ENCODE peak calls at places on chromosomes 6 and 20, in four cellular contexts. J is A549, H is lung, R is choroid plexus epithelial cell. V is an unnamed sample.

GRCh38 chr6:69768664-69769063 is 28.1 kb downstream of the LMBRD1 start:
- DNase-seq in H (no peak), R (peak; percentile 27), J (no peak), V (no peak)

GRCh38 chr20:49851234-49851755 is 38.7 kb downstream of the SLC9A8 start:
- DNase-seq in J (no peak), H (no peak), R (no peak), V (no peak)

GRCh38 chr6:163580311-163581030 is 166.0 kb downstream of the QKI start:
- DNase-seq in J (no peak), H (no peak), R (no peak), V (no peak)

GRCh38 chr20:62114894-62115293 is 7.4 kb upstream of the LSM14B start:
- DNase-seq in J (no peak), H (no peak), R (no peak), V (no peak)

GRCh38 chr20:37501940-37502339 is 19.1 kb upstream of the NNAT start:
- DNase-seq in R (no peak), H (no peak), J (peak; percentile 29), V (no peak)

GRCh38 chr6:165298426-165298825 is 11.0 kb downstream of the C6orf118 start:
- DNase-seq in R (no peak), H (no peak), J (no peak), V (no peak)

GRCh38 chr6:166365221-166365620 is 17.5 kb downstream of the MPC1 start:
- DNase-seq in R (peak; percentile 26), H (no peak), J (no peak), V (no peak)

GRCh38 chr20:3563548-3564177 is 92.8 kb downstream of the ATRN start:
- DNase-seq in J (peak; percentile 70), R (peak; percentile 79), H (no peak), V (no peak)

GRCh38 chr6:100633096-100633766 is 168.5 kb upstream of the SIM1 start:
- DNase-seq in H (no peak), R (peak; percentile 92), J (peak; percentile 84), V (no peak)

GRCh38 chr6:159061146-159061545 is 16.4 kb upstream of the TAGAP start:
- DNase-seq in R (no peak), J (no peak), H (no peak), V (no peak)

GRCh38 chr6:86508230-86508629 is 429.1 kb upstream of the HTR1E start:
- DNase-seq in J (no peak), H (no peak), R (no peak), V (no peak)

GRCh38 chr6:43455034-43455747 is at the start of gene DLK2:
- DNase-seq in J (no peak), H (no peak), R (no peak), V (no peak)

GRCh38 chr6:14066782-14067406 is 50.7 kb upstream of the CD83 start:
- DNase-seq in J (peak; percentile 65), H (no peak), R (peak; percentile 87), V (no peak)

GRCh38 chr6:148109732-148110131 is 232.9 kb upstream of the SASH1 start:
- DNase-seq in R (peak; percentile 5), J (no peak), H (peak; percentile 82), V (no peak)

GRCh38 chr6:96948631-96949030 is 24.1 kb downstream of the KLHL32 start:
- DNase-seq in R (no peak), H (no peak), J (no peak), V (no peak)

GRCh38 chr6:36809933-36810844 is 29.1 kb downstream of the CPNE5 start:
- DNase-seq in H (no peak), J (no peak), R (no peak), V (no peak)

GRCh38 chr20:9409981-9410380 is 104.4 kb upstream of the LAMP5 start:
- DNase-seq in J (no peak), H (no peak), R (peak; percentile 90), V (no peak)

GRCh38 chr6:30544666-30545272 is 11.5 kb downstream of the GNL1 start:
- DNase-seq in R (peak; percentile 85), J (peak; percentile 50), H (no peak), V (no peak)

GRCh38 chr6:159400806-159401205 is 231.6 kb downstream of the FNDC1 start:
- DNase-seq in J (no peak), R (no peak), H (no peak), V (no peak)

GRCh38 chr20:44471481-44471882 is 4.2 kb upstream of the TTPAL start:
- DNase-seq in R (peak; percentile 78), H (no peak), J (peak; percentile 35), V (no peak)
- TF ChIP-seq CTCF in R (peak; percentile 73), H (no peak), J (peak; percentile 59), V (peak; percentile 48)

GRCh38 chr6:894274-894673 is 201.3 kb upstream of the EXOC2 start:
- DNase-seq in J (no peak), H (no peak), R (no peak), V (no peak)
- TF ChIP-seq CTCF in J (no peak), H (no peak), R (peak; percentile 48), V (no peak)

DNA sequence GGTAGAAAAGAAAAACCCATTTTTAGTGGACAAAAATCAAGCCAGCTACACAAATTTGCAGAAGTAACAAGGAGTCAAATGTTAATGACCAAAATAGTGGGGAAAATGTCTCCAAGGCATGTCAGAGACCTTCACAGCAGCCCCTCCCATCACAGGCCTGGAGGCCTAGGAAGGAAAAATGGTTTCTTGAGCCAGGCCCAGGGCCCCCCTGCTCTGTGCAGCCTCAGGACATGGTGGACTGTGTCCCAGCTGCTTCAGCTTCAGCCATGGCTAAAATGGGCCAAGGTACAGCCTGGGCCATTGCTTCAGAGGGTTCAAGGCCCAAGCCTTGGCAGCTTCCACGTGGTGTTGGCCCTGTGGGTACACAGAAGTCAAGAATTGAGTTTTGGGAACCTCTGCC is 82.5 kb upstream of the CLVS2 start:
- DNase-seq in R (no peak), H (no peak), J (no peak), V (no peak)
- TF ChIP-seq CTCF in R (no peak), H (no peak), J (no peak), V (no peak)

GRCh38 chr6:16999486-17000436 is 102.1 kb upstream of the STMND1 start:
- DNase-seq in H (no peak), R (peak; percentile 57), J (peak; percentile 10), V (no peak)

GRCh38 chr6:17002123-17002522 is 99.7 kb upstream of the STMND1 start:
- DNase-seq in R (peak; percentile 20), H (no peak), J (no peak), V (no peak)

GRCh38 chr6:17004269-17004668 is 97.6 kb upstream of the STMND1 start:
- DNase-seq in R (no peak), H (no peak), J (no peak), V (no peak)

GRCh38 chr6:17001188-17001587 is 100.7 kb upstream of the STMND1 start:
- DNase-seq in J (no peak), H (no peak), R (no peak), V (no peak)
- TF ChIP-seq CTCF in J (no peak), H (no peak), R (peak; percentile 39), V (no peak)

GRCh38 chr6:76867182-76867581 is 596.1 kb downstream of the HTR1B start:
- DNase-seq in R (no peak), H (no peak), J (no peak), V (no peak)

GRCh38 chr6:76866091-76866490 is 597.2 kb downstream of the HTR1B start:
- DNase-seq in R (no peak), J (no peak), H (no peak), V (no peak)

GRCh38 chr6:76856065-76856464 is 607.2 kb downstream of the HTR1B start:
- DNase-seq in H (no peak), R (no peak), J (no peak), V (no peak)

GRCh38 chr6:76862966-76863365 is 600.3 kb downstream of the HTR1B start:
- DNase-seq in R (peak; percentile 10), H (no peak), J (no peak), V (no peak)

DNA sequence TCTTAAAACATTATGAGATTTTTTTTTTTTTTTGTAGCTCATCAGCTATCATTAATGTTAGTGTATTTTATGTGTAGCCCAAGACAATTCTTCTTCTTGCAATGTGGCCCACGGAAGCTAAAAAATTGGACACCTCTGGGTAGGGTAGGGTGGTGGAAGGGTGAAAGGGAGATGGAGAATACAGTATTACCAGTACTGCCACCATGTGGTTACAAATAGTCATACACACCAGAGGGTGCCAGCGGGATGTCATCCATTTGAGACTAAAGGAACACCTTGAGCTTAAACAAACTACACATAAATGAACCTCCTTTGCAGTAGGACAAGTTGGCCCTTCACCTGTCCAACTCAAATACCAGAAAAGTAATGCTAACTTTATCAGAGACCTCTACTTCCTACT is 601.9 kb downstream of the HTR1B start:
- DNase-seq in J (peak; percentile 6), R (peak; percentile 28), H (no peak), V (no peak)
- TF ChIP-seq CTCF in J (no peak), R (peak; percentile 50), H (no peak), V (peak; percentile 58)

GRCh38 chr20:21767200-21767738 is 61.8 kb downstream of the PAX1 start:
- DNase-seq in J (no peak), H (no peak), R (no peak), V (no peak)

GRCh38 chr20:21767739-21768223 is 62.3 kb downstream of the PAX1 start:
- DNase-seq in J (peak; percentile 36), H (no peak), R (no peak), V (peak; percentile 56)
- TF ChIP-seq CTCF in J (peak; percentile 31), H (no peak), R (no peak), V (peak; percentile 74)